ENCODE peak calls at places on chromosome 19, in four cellular contexts. M, V, O and F are unnamed samples.

GRCh38 chr19:11323601-11324078 is 15.8 kb downstream of the RAB3D start:
- DNase-seq in O (no peak), M (peak), V (no peak), F (no peak)

GRCh38 chr19:48614436-48615144 is at the start of gene FAM83E:
- DNase-seq in V (peak), M (no peak), O (peak), F (peak)

GRCh38 chr19:29812080-29812880 is 489 bp downstream of the CCNE1 start:
- DNase-seq in M (no peak), O (peak), V (peak), F (peak)

GRCh38 chr19:49851456-49852259 is 699 bp downstream of the PTOV1 start:
- DNase-seq in O (peak), V (peak), M (no peak), F (no peak)

GRCh38 chr19:3272952-3273351 is 48.5 kb downstream of the CELF5 start:
- DNase-seq in V (no peak), M (no peak), O (no peak), F (no peak)

GRCh38 chr19:13998426-13998825 is 7.7 kb downstream of the RFX1 start:
- DNase-seq in O (no peak), M (no peak), V (no peak), F (no peak)

GRCh38 chr19:39297931-39298634 is 1.9 kb downstream of the IFNL1 start:
- DNase-seq in O (no peak), M (no peak), V (peak), F (no peak)

GRCh38 chr19:57583521-57584416 is at the start of gene ZIK1:
- DNase-seq in O (peak), V (peak), M (no peak), F (peak)

GRCh38 chr19:1057185-1057857 is 9.6 kb upstream of the ARHGAP45 start:
- DNase-seq in M (peak), O (no peak), V (no peak), F (peak)